ENCODE peak calls at places on chromosome 5, in five cellular contexts. One of them, this sample, is unnamed.
A peak's percentile ranks its signal among the peaks of the same experiment; 100 is the strongest.

GRCh38 chr5:123450641-123451421 is 27.6 kb upstream of the CEP120 start:
- DNase-seq in GM12878: no peak
- DNase-seq in SK-N-SH: no peak
- DNase-seq in K562: no peak
- DNase-seq in HepG2: no peak
- DNase-seq in this sample: no peak

GRCh38 chr5:104412649-104413240 is 850.2 kb upstream of the NUDT12 start:
- DNase-seq in GM12878: no peak
- DNase-seq in HepG2: peak; percentile 20
- DNase-seq in K562: no peak
- DNase-seq in SK-N-SH: no peak
- DNase-seq in this sample: peak; percentile 67

GRCh38 chr5:149429839-149430721 is 51.0 kb upstream of the IL17B start:
- DNase-seq in GM12878: no peak
- DNase-seq in K562: peak; percentile 85
- DNase-seq in SK-N-SH: no peak
- DNase-seq in HepG2: peak; percentile 84
- DNase-seq in this sample: no peak

GRCh38 chr5:159987031-159987674 is 21.8 kb upstream of the TTC1 start:
- DNase-seq in SK-N-SH: peak; percentile 81
- DNase-seq in GM12878: peak; percentile 8
- DNase-seq in HepG2: peak; percentile 34
- DNase-seq in K562: peak; percentile 70
- DNase-seq in this sample: peak; percentile 91

GRCh38 chr5:135660826-135661555 is 82.2 kb upstream of the CXCL14 start:
- DNase-seq in K562: no peak
- DNase-seq in GM12878: no peak
- DNase-seq in HepG2: no peak
- DNase-seq in SK-N-SH: no peak
- DNase-seq in this sample: peak; percentile 12

GRCh38 chr5:174221454-174221853 is 175.9 kb downstream of the NSG2 start:
- DNase-seq in HepG2: no peak
- DNase-seq in K562: no peak
- DNase-seq in SK-N-SH: no peak
- DNase-seq in GM12878: no peak
- DNase-seq in this sample: no peak

GRCh38 chr5:74035521-74035937 is 409.5 kb downstream of the ARHGEF28 start:
- DNase-seq in SK-N-SH: no peak
- DNase-seq in K562: no peak
- DNase-seq in HepG2: peak; percentile 49
- DNase-seq in GM12878: peak; percentile 59
- DNase-seq in this sample: peak; percentile 69

GRCh38 chr5:58411372-58411771 is 48.5 kb downstream of the PLK2 start:
- DNase-seq in SK-N-SH: no peak
- DNase-seq in GM12878: no peak
- DNase-seq in HepG2: no peak
- DNase-seq in K562: no peak
- DNase-seq in this sample: peak; percentile 28

GRCh38 chr5:137894586-137894985 is 5.3 kb downstream of the PKD2L2 start:
- DNase-seq in SK-N-SH: no peak
- DNase-seq in HepG2: no peak
- DNase-seq in GM12878: no peak
- DNase-seq in K562: no peak
- DNase-seq in this sample: peak; percentile 16

GRCh38 chr5:135242496-135243193 is 156.4 kb downstream of the MACROH2A1 start:
- DNase-seq in GM12878: no peak
- DNase-seq in HepG2: no peak
- DNase-seq in SK-N-SH: no peak
- DNase-seq in K562: no peak
- DNase-seq in this sample: no peak

GRCh38 chr5:158174918-158175663 is 316.1 kb upstream of the CLINT1 start:
- DNase-seq in GM12878: peak; percentile 27
- DNase-seq in HepG2: peak; percentile 32
- DNase-seq in SK-N-SH: peak; percentile 76
- DNase-seq in K562: peak; percentile 56
- DNase-seq in this sample: peak; percentile 67

GRCh38 chr5:172414618-172415599 is 39.4 kb downstream of the SH3PXD2B start:
- DNase-seq in SK-N-SH: no peak
- DNase-seq in HepG2: peak; percentile 94
- DNase-seq in K562: no peak
- DNase-seq in GM12878: no peak
- DNase-seq in this sample: no peak

GRCh38 chr5:146751054-146751453 is 127.5 kb downstream of the PPP2R2B start:
- DNase-seq in SK-N-SH: no peak
- DNase-seq in K562: no peak
- DNase-seq in GM12878: no peak
- DNase-seq in HepG2: no peak
- DNase-seq in this sample: no peak

GRCh38 chr5:71651554-71651953 is 64.4 kb downstream of the MCCC2 start:
- DNase-seq in GM12878: no peak
- DNase-seq in SK-N-SH: no peak
- DNase-seq in K562: no peak
- DNase-seq in HepG2: no peak
- DNase-seq in this sample: no peak

GRCh38 chr5:64972591-64972990 is 203.9 kb downstream of the CWC27 start:
- DNase-seq in HepG2: no peak
- DNase-seq in GM12878: no peak
- DNase-seq in SK-N-SH: no peak
- DNase-seq in K562: no peak
- DNase-seq in this sample: no peak

GRCh38 chr5:2856206-2856605 is 104.7 kb upstream of the IRX2 start:
- DNase-seq in GM12878: no peak
- DNase-seq in K562: no peak
- DNase-seq in SK-N-SH: no peak
- DNase-seq in HepG2: no peak
- DNase-seq in this sample: no peak

GRCh38 chr5:5353681-5354080 is 68.8 kb upstream of the ICE1 start:
- DNase-seq in GM12878: no peak
- DNase-seq in HepG2: no peak
- DNase-seq in K562: no peak
- DNase-seq in SK-N-SH: no peak
- DNase-seq in this sample: peak; percentile 11

GRCh38 chr5:154278172-154278571 is 87.6 kb downstream of the GALNT10 start:
- DNase-seq in GM12878: no peak
- DNase-seq in SK-N-SH: no peak
- DNase-seq in K562: no peak
- DNase-seq in HepG2: no peak
- DNase-seq in this sample: no peak

GRCh38 chr5:152514827-152515397 is 109.8 kb upstream of the NMUR2 start:
- DNase-seq in HepG2: peak; percentile 18
- DNase-seq in K562: no peak
- DNase-seq in SK-N-SH: peak; percentile 27
- DNase-seq in GM12878: no peak
- DNase-seq in this sample: peak; percentile 57

GRCh38 chr5:140258016-140258415 is 44.9 kb downstream of the PFDN1 start:
- DNase-seq in GM12878: no peak
- DNase-seq in HepG2: no peak
- DNase-seq in SK-N-SH: no peak
- DNase-seq in K562: no peak
- DNase-seq in this sample: no peak

GRCh38 chr5:149285153-149285552 is 13.5 kb downstream of the AFAP1L1 start:
- DNase-seq in HepG2: no peak
- DNase-seq in GM12878: no peak
- DNase-seq in K562: no peak
- DNase-seq in SK-N-SH: no peak
- DNase-seq in this sample: no peak

GRCh38 chr5:61901997-61902396 is 404.0 kb upstream of the KIF2A start:
- DNase-seq in HepG2: no peak
- DNase-seq in GM12878: no peak
- DNase-seq in SK-N-SH: no peak
- DNase-seq in K562: no peak
- DNase-seq in this sample: no peak
- TF ChIP-seq JUND in HepG2: no peak
- TF ChIP-seq JUND in GM12878: no peak
- TF ChIP-seq JUND in SK-N-SH: no peak
- TF ChIP-seq JUND in K562: no peak
- TF ChIP-seq JUND in this sample: no peak

GRCh38 chr5:80343067-80343466 is 23.3 kb downstream of the SPZ1 start:
- DNase-seq in K562: no peak
- DNase-seq in HepG2: no peak
- DNase-seq in SK-N-SH: no peak
- DNase-seq in GM12878: no peak
- DNase-seq in this sample: no peak
- TF ChIP-seq JUND in K562: no peak
- TF ChIP-seq JUND in HepG2: no peak
- TF ChIP-seq JUND in SK-N-SH: no peak
- TF ChIP-seq JUND in GM12878: no peak
- TF ChIP-seq JUND in this sample: no peak

GRCh38 chr5:72882989-72883388 is 66.5 kb downstream of the TNPO1 start:
- DNase-seq in HepG2: no peak
- DNase-seq in SK-N-SH: no peak
- DNase-seq in GM12878: no peak
- DNase-seq in K562: no peak
- DNase-seq in this sample: no peak
- TF ChIP-seq JUND in HepG2: no peak
- TF ChIP-seq JUND in SK-N-SH: no peak
- TF ChIP-seq JUND in GM12878: no peak
- TF ChIP-seq JUND in K562: no peak
- TF ChIP-seq JUND in this sample: no peak

GRCh38 chr5:92956886-92957285 is 624.1 kb downstream of the NR2F1-AS1 start:
- DNase-seq in HepG2: no peak
- DNase-seq in GM12878: no peak
- DNase-seq in SK-N-SH: no peak
- DNase-seq in K562: no peak
- DNase-seq in this sample: no peak

GRCh38 chr5:92963801-92964200 is 617.2 kb downstream of the NR2F1-AS1 start:
- DNase-seq in SK-N-SH: no peak
- DNase-seq in HepG2: no peak
- DNase-seq in K562: no peak
- DNase-seq in GM12878: no peak
- DNase-seq in this sample: no peak

DNA sequence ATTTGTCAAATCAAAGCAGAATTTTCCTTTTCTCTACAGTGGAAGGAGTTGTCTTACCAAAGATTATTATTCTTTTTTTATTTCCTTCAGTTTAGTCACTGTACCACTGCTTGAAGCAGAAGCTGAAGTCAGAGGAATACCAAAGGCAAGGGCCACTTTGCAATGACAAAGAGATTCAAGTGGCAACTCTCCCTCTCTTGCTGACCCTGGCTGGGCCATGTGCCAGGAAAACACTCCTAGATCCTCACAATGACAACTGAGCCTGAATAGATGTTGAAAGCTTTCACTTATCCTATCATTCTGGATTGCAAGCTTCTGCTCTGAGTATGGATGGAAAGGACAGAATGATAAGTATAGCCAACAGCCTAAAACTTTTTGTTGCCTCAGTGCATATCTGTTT is 618.3 kb downstream of the NR2F1-AS1 start:
- DNase-seq in K562: no peak
- DNase-seq in SK-N-SH: peak; percentile 12
- DNase-seq in GM12878: no peak
- DNase-seq in HepG2: peak; percentile 20
- DNase-seq in this sample: no peak
- TF ChIP-seq JUND in K562: no peak
- TF ChIP-seq JUND in SK-N-SH: no peak
- TF ChIP-seq JUND in GM12878: no peak
- TF ChIP-seq JUND in HepG2: no peak
- TF ChIP-seq JUND in this sample: no peak

GRCh38 chr5:1292846-1293415 is 1.9 kb downstream of the TERT start:
- DNase-seq in GM12878: no peak
- DNase-seq in HepG2: no peak
- DNase-seq in K562: no peak
- DNase-seq in SK-N-SH: no peak
- DNase-seq in this sample: peak; percentile 1

GRCh38 chr5:1293416-1293996 is 1.4 kb downstream of the TERT start:
- DNase-seq in K562: no peak
- DNase-seq in SK-N-SH: no peak
- DNase-seq in HepG2: no peak
- DNase-seq in GM12878: no peak
- DNase-seq in this sample: no peak

GRCh38 chr5:1295650-1296037 is 776 bp upstream of the TERT start:
- DNase-seq in GM12878: no peak
- DNase-seq in SK-N-SH: no peak
- DNase-seq in HepG2: no peak
- DNase-seq in K562: no peak
- DNase-seq in this sample: no peak

GRCh38 chr5:1293997-1294838 is 650 bp downstream of the TERT start:
- DNase-seq in K562: peak; percentile 51
- DNase-seq in SK-N-SH: peak; percentile 55
- DNase-seq in HepG2: no peak
- DNase-seq in GM12878: no peak
- DNase-seq in this sample: no peak

DNA sequence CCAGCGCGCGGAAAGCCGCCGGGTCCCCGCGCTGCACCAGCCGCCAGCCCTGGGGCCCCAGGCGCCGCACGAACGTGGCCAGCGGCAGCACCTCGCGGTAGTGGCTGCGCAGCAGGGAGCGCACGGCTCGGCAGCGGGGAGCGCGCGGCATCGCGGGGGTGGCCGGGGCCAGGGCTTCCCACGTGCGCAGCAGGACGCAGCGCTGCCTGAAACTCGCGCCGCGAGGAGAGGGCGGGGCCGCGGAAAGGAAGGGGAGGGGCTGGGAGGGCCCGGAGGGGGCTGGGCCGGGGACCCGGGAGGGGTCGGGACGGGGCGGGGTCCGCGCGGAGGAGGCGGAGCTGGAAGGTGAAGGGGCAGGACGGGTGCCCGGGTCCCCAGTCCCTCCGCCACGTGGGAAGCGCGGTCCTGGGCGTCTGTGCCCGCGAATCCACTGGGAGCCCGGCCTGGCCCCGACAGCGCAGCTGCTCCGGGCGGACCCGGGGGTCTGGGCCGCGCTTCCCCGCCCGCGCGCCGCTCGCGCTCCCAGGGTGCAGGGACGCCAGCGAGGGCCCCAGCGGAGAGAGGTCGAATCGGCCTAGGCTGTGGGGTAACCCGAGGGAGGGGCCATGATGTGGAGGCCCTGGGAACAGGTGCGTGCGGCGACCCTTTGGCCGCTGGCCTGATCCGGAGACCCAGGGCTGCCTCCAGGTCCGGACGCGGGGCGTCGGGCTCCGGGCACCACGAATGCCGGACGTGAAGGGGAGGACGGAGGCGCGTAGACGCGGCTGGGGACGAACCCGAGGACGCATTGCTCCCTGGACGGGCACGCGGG is at the start of gene TERT:
- DNase-seq in K562: peak; percentile 89
- DNase-seq in GM12878: no peak
- DNase-seq in HepG2: no peak
- DNase-seq in SK-N-SH: peak; percentile 94
- DNase-seq in this sample: no peak
- TF ChIP-seq JUND in K562: no peak
- TF ChIP-seq JUND in GM12878: no peak
- TF ChIP-seq JUND in HepG2: no peak
- TF ChIP-seq JUND in SK-N-SH: no peak
- TF ChIP-seq JUND in this sample: no peak